ENCODE peak calls at places on chromosome 20, in seven cellular contexts. Q is heart left ventricle; A is tibial nerve; E is skeletal muscle cell; T is CD8-positive, alpha-beta T cell; B is Jurkat, Clone E6-1; U is mucosa of descending colon. C is an unnamed sample.
A peak's percentile ranks its signal among the peaks of the same experiment; 100 is the strongest.

GRCh38 chr20:1307571-1307971 is 21.4 kb downstream of the SDCBP2 start:
- DNase-seq in Q (no peak), A (no peak), E (no peak), T (no peak), B (no peak), U (no peak), C (no peak)

GRCh38 chr20:45817652-45818194 is 5.3 kb downstream of the UBE2C start:
- DNase-seq in Q (no peak), A (peak; percentile 45), E (no peak), T (no peak), B (no peak), U (no peak), C (no peak)

GRCh38 chr20:52577696-52578095 is 386.1 kb upstream of the ZFP64 start:
- DNase-seq in Q (no peak), A (no peak), E (no peak), T (no peak), B (no peak), U (no peak), C (no peak)

GRCh38 chr20:51750037-51750769 is 18.0 kb downstream of the ATP9A start:
- DNase-seq in Q (peak; percentile 60), A (peak; percentile 24), E (peak; percentile 82), T (no peak), B (no peak), U (peak; percentile 90), C (peak; percentile 88)

GRCh38 chr20:32356935-32357868 is 929 bp upstream of the ASXL1 start:
- DNase-seq in Q (peak; percentile 11), A (peak; percentile 30), E (no peak), T (no peak), B (no peak), U (peak; percentile 54), C (no peak)

GRCh38 chr20:59446361-59446760 is 145.9 kb downstream of the EDN3 start:
- DNase-seq in Q (no peak), A (no peak), E (no peak), T (no peak), B (no peak), U (no peak), C (no peak)

GRCh38 chr20:17023811-17024210 is 203.0 kb upstream of the PCSK2 start:
- DNase-seq in Q (no peak), A (no peak), E (no peak), T (no peak), B (no peak), U (no peak), C (no peak)

GRCh38 chr20:47922280-47922675 is 137.0 kb upstream of the SULF2 start:
- DNase-seq in Q (no peak), A (no peak), E (no peak), T (no peak), B (no peak), U (no peak), C (no peak)

GRCh38 chr20:11076434-11076833 is 402.6 kb upstream of the JAG1 start:
- DNase-seq in Q (no peak), A (no peak), E (no peak), T (no peak), B (no peak), U (no peak), C (no peak)

GRCh38 chr20:34582911-34583310 is 24.4 kb downstream of the MAP1LC3A start:
- DNase-seq in Q (no peak), A (no peak), E (no peak), T (no peak), B (no peak), U (no peak), C (peak; percentile 22)

GRCh38 chr20:51480507-51481270 is 61.8 kb downstream of the NFATC2 start:
- DNase-seq in Q (no peak), A (no peak), E (no peak), T (no peak), B (no peak), U (no peak), C (no peak)

GRCh38 chr20:31497838-31498540 is 16.3 kb upstream of the HM13 start:
- DNase-seq in Q (peak; percentile 75), A (no peak), E (peak; percentile 43), T (no peak), B (no peak), U (no peak), C (no peak)

GRCh38 chr20:7723284-7723683 is 217.0 kb downstream of the HAO1 start:
- DNase-seq in Q (no peak), A (no peak), E (peak; percentile 48), T (no peak), B (no peak), U (no peak), C (no peak)

GRCh38 chr20:36091561-36092423 is 62.7 kb upstream of the EPB41L1 start:
- DNase-seq in Q (no peak), A (no peak), E (no peak), T (no peak), B (no peak), U (no peak), C (no peak)

GRCh38 chr20:40962733-40963504 is 65.7 kb upstream of the TOP1 start:
- DNase-seq in Q (peak; percentile 60), A (peak; percentile 55), E (no peak), T (peak; percentile 48), B (peak; percentile 60), U (peak; percentile 68), C (peak; percentile 82)

GRCh38 chr20:38330638-38331037 is 15.6 kb upstream of the LBP start:
- DNase-seq in Q (no peak), A (no peak), E (no peak), T (no peak), B (no peak), U (no peak), C (no peak)

GRCh38 chr20:32842688-32843524 is 15.8 kb upstream of the EFCAB8 start:
- DNase-seq in Q (no peak), A (no peak), E (no peak), T (no peak), B (no peak), U (no peak), C (no peak)

DNA sequence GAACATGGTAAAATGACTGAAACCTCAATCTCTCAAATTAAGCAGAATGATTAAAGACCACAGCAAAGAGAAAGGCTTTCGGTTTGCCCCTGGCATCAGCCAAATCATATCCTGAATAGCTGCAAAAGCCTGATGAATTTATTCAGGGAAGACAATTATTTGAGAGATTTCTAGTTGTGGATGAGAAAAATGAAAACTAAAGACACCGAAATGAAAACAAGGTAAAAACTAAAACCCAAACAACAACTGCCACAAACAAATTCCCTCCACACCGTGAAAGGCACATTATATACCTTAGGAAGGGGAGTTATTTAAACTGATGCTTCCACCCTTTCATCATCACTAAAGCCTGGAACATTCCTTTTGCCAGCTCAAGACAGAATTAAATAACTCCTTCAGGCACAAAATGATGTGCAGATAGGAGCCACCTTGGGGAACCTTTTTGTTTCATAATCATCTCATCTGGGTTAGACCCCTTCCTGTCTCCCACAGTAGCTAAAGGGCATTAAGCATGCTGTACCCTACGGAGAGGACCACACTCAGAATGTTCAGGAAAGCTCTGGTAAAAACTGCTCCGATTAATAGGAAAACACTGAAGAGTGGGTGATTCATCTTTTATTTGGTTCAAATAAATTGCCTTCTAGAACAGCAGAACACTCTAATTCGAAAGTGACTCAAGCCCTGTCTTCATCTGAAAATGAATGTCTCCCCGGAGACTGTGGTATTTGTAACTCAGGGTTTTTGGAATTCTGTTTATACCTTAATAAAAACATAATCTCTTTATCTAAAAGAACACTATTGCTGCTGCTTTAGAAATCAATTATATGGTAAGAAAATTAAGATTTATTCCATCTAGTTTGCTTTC is 9.1 kb upstream of the ANKRD60 start:
- DNase-seq in Q (no peak), A (no peak), E (peak; percentile 68), T (no peak), B (no peak), U (no peak), C (no peak)
- H3K4me3 ChIP-seq in Q (no peak overlapping the region), A (peak overlapping the region; percentile 45), E (no peak overlapping the region), T (no peak overlapping the region), B (no peak overlapping the region), U (no peak overlapping the region), C (peak overlapping the region; percentile 70)

DNA sequence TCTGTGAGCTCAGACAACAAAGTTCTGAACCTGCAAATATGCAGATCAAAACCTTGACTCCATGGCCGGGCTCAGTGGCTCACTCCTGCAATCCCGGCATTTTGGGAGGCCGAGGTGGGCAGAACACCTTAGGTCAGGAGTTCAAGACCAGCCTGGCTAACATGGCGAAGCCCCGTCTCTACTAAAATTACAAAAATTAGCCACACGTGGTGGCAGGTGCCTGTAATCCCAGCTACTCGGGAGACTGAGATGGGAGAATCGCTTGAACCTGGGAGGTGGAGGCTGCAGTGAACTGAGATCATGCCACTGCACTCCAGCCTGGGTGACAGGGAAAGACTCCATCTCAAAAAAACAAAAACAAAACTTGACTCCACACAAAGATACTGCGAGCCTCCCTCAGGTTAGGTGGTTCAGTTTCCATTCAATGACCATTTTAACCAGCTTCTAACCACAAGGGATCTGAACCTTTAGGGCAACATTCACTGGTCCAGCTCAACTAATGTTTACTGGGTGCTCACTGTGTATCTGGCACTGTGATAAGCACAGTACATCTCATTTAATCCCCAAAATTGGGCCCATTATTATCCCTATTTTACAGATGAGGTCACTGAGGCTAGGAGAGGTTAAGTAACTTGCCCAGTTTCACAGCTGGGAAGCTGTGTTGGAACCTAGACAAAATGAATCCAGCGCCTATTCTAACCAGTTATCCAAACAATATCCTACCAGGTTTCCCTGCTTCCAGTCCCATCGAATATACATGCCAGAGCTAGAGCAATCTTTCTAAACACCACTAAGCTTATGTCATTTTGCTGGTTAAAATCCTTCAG is 1.8 kb downstream of the SNRPB start:
- DNase-seq in Q (no peak), A (no peak), E (no peak), T (no peak), B (no peak), U (no peak), C (no peak)
- H3K4me3 ChIP-seq in Q (peak overlapping the region; percentile 78), A (peak overlapping the region; percentile 77), E (peak overlapping the region; percentile 87), T (no peak overlapping the region), B (peak overlapping the region; percentile 91), U (no peak overlapping the region), C (peak overlapping the region; percentile 77)

DNA sequence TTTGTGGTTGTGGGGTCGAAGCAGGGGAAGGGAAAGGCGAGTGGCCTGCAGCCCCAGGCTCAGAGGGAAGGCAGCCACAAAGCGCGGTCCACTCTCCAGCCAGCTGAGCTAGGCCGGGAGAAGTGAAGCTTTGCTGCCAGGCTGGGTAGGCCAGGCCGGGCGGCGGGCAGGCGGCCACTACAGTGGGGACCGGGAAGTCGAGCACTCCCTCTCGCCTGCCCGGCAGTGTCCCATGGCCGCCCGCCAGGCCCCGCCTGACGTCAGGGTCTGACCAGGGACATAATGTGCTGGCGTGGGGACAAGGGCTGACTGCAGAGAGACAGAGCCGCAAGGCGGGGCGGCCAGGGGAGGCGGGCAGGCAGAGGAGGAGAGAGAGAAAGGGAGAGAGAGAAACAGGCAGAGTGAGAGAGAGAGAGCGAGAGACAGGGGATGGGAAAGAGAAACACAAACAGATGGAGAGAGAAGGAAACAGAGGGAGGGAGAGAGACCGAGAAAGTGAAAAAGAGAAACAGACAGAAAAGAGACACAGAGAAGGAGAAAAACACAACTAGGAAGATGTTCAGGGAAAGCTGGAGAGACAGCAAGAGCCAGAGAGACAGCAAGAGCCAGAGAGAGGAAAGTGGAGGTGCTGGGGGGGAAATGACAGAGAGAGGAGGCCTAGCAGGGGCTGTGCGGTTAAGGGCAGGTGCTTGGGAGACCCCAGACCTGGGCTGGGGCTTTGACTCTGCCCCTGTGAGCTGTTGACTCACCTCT is 94.5 kb upstream of the PTPN1 start:
- DNase-seq in Q (peak; percentile 99), A (peak; percentile 99), E (peak; percentile 97), T (no peak), B (no peak), U (peak; percentile 97), C (peak; percentile 100)
- H3K4me3 ChIP-seq in Q (peak overlapping the region; percentile 18), A (no peak overlapping the region), E (no peak overlapping the region), T (no peak overlapping the region), B (no peak overlapping the region), U (no peak overlapping the region), C (peak overlapping the region; percentile 17)

DNA sequence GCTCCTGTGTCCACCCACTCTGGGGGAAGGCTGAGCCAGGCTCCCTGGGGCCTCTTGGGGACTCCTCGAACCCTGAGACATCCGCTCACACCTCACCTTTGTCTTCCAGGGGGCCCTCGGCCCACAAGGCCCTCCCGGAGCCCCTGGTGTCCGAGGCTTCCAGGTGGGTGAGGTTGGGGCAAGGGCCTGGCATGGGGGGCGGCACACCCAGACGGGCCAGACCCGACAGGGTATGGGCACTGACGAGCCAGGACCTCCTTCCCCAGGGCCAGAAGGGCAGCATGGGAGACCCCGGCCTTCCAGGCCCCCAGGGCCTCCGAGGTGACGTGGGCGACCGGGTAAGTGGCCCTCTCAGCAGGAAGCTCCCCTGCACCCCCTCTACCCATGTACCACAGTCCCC is 13.4 kb downstream of the COL9A3 start:
- DNase-seq in Q (no peak), A (no peak), E (no peak), T (no peak), B (no peak), U (no peak), C (no peak)
- H3K4me3 ChIP-seq in Q (no peak overlapping the region), A (no peak overlapping the region), E (no peak overlapping the region), T (no peak overlapping the region), B (no peak overlapping the region), U (no peak overlapping the region), C (no peak overlapping the region)

C was measured in coronary artery.